ENCODE peak calls at places on chromosomes 13 and 19, in six cellular contexts. D is mesothelial cell of epicardium; T is bronchial epithelial cell; A is AG04450; B is CD8-positive, alpha-beta T cell; S is psoas muscle. M is an unnamed sample.

GRCh38 chr13:111912991-111913781 is 153.8 kb upstream of the SOX1 start:
- DNase-seq in D (peak; percentile 36), B (no peak), T (no peak), S (no peak), A (no peak), M (no peak)

GRCh38 chr19:51644636-51645271 is 1.9 kb downstream of the SIGLEC14 start:
- DNase-seq in T (no peak), S (no peak), D (no peak), B (no peak), A (no peak), M (no peak)

GRCh38 chr19:7500811-7501450 is 12.1 kb upstream of the PEX11G start:
- DNase-seq in S (peak; percentile 47), T (no peak), A (no peak), B (no peak), D (peak; percentile 81), M (no peak)

GRCh38 chr13:27969073-27969865 is at the start of gene CDX2:
- DNase-seq in T (no peak), B (no peak), D (no peak), S (no peak), A (no peak), M (no peak)

GRCh38 chr19:46661735-46662592 is 982 bp upstream of the DACT3 start:
- DNase-seq in D (peak; percentile 83), A (peak; percentile 77), B (peak; percentile 59), S (peak; percentile 84), T (peak; percentile 81), M (peak; percentile 47)

GRCh38 chr19:8259922-8260247 is 48.3 kb downstream of the CD320 start:
- DNase-seq in B (no peak), S (no peak), T (no peak), D (no peak), A (no peak), M (no peak)

GRCh38 chr19:17183858-17184271 is 31.3 kb upstream of the USE1 start:
- DNase-seq in B (peak; percentile 19), S (no peak), A (no peak), D (no peak), T (no peak), M (no peak)

GRCh38 chr13:93875527-93875926 is 604.0 kb downstream of the DCT start:
- DNase-seq in B (no peak), A (peak; percentile 21), S (no peak), T (peak; percentile 23), D (no peak), M (no peak)

GRCh38 chr13:53075356-53076041 is 46.9 kb downstream of the OLFM4 start:
- DNase-seq in A (no peak), S (no peak), T (no peak), B (no peak), D (no peak), M (no peak)

GRCh38 chr13:109131698-109132257 is 502.4 kb downstream of the MYO16 start:
- DNase-seq in D (no peak), B (no peak), S (no peak), A (no peak), T (no peak), M (no peak)

GRCh38 chr19:29259153-29259552 is 46.2 kb upstream of the UQCRFS1 start:
- DNase-seq in B (no peak), D (no peak), T (no peak), A (no peak), S (no peak), M (no peak)

GRCh38 chr13:62524061-62524460 is 1108.4 kb upstream of the PCDH20 start:
- DNase-seq in D (no peak), B (no peak), T (no peak), A (no peak), S (no peak), M (no peak)

GRCh38 chr13:97934590-97934989 is 18.9 kb upstream of the IPO5 start:
- DNase-seq in T (no peak), A (no peak), D (no peak), B (no peak), S (no peak), M (no peak)

GRCh38 chr19:1401138-1401888 is at the start of gene GAMT:
- DNase-seq in A (no peak), T (no peak), B (peak; percentile 50), S (no peak), D (no peak), M (no peak)

GRCh38 chr13:102610296-102610895 is 13.6 kb downstream of the TPP2 start:
- DNase-seq in T (no peak), A (no peak), B (no peak), S (no peak), D (no peak), M (no peak)

GRCh38 chr13:95355491-95355890 is 54.2 kb upstream of the ABCC4 start:
- DNase-seq in S (no peak), B (no peak), T (peak; percentile 56), D (no peak), A (peak; percentile 20), M (no peak)

GRCh38 chr13:50596776-50597203 is 246.7 kb downstream of the DLEU7 start:
- DNase-seq in B (no peak), T (no peak), A (no peak), S (no peak), D (no peak), M (no peak)

GRCh38 chr19:15173746-15174404 is 26.9 kb downstream of the NOTCH3 start:
- DNase-seq in T (no peak), S (no peak), D (no peak), B (no peak), A (no peak), M (no peak)

GRCh38 chr13:50012396-50013169 is 2.7 kb upstream of the KCNRG start:
- DNase-seq in B (no peak), T (no peak), S (no peak), A (no peak), D (no peak), M (no peak)

GRCh38 chr13:107554355-107554905 is 660.9 kb downstream of the LIG4 start:
- DNase-seq in T (no peak), A (no peak), S (no peak), B (no peak), D (no peak), M (no peak)

GRCh38 chr19:19169236-19170052 is 619 bp downstream of the MEF2B start:
- DNase-seq in B (no peak), S (no peak), A (no peak), T (no peak), D (no peak), M (no peak)

GRCh38 chr13:82010780-82011179 is 1669.9 kb upstream of the SPRY2 start:
- DNase-seq in T (peak; percentile 17), S (no peak), A (no peak), B (no peak), D (no peak), M (no peak)

GRCh38 chr13:83515267-83515666 is 367.0 kb downstream of the SLITRK1 start:
- DNase-seq in S (no peak), B (no peak), D (no peak), T (peak; percentile 76), A (no peak), M (no peak)

GRCh38 chr13:98706446-98707110 is 45.9 kb downstream of the SLC15A1 start:
- DNase-seq in D (no peak), T (peak; percentile 38), A (no peak), S (no peak), B (no peak), M (no peak)

GRCh38 chr13:102399791-102400618 is 1.8 kb downstream of the FGF14 start:
- DNase-seq in S (peak; percentile 22), D (no peak), T (no peak), A (no peak), B (no peak), M (no peak)

GRCh38 chr19:43425567-43426392 is 11.1 kb downstream of the TEX101 start:
- DNase-seq in B (no peak), T (peak; percentile 52), A (no peak), D (no peak), S (no peak), M (no peak)

DNA sequence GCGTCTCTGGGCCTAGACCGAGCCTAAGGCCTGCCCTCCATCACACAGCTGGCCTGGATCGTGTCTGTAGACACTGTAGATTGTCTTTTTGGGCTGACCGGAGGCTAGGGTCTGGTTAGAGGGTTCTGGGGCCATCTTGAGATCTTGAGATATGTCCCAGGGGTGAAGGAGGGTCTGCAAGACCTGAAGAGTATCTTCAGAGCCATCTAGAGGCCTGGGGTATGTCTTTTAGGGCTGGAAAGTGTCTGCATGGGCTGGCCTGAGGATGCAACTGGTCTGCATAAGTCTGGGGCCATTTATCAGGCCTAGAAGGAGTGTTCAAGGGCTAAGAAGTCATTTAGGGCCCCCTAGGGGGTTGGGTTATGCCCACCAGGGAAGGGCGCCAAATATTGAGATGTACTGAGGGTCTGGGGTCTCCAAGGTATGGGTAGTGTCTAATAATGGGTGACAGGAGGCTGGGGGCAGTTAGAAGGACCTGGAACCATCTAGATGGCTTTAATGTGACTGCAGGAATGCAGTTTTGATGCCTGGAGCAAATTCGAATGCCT is 553 bp downstream of the SCAF1 start:
- DNase-seq in B (no peak), S (no peak), T (no peak), A (no peak), D (no peak), M (no peak)
- TF ChIP-seq CTCF in B (no peak), S (no peak), T (no peak), A (no peak), D (no peak), M (no peak)

DNA sequence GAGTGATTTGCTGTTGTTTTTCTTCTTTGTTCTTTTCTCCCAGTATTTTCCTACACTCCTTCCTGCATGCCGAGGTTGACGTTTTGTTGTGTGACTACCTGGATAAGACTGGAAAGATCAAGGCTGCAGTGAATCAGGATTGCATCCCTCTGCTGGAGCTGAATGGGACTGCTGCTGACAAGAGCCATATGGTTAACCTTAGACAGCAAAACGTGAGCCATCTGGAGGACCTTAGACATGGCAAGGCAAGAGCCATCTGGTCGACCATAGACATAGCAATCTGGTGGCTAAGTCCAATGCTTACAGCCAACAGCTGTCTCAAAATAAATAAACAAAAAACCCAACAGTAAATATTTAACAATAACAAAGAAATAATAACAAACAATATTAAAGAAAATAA is 42.6 kb upstream of the ZNF91 start:
- DNase-seq in D (no peak), S (no peak), B (no peak), T (no peak), A (no peak), M (no peak)
- TF ChIP-seq CTCF in D (no peak), S (no peak), B (no peak), T (no peak), A (no peak), M (no peak)

DNA sequence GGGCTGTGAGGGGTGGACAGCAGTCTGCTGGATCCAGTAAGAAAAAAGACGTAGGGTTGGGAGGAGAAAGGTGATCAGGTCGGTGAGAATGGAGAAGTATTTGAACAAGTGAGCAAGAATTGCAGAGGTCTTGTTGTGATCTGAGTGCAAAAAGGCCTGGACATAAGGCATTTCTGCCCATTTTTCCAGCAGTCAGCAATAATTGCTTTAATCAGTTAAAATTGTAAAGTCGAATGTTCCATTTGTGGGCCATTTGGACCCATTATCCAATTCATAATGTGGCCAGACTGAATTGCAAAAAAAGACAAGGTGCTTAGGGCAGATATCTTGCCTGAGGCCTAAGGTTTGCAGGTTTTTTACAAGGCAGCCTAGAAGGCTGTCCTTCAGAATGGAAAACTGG is 86.1 kb downstream of the ZNF737 start:
- DNase-seq in T (no peak), A (no peak), D (no peak), S (no peak), B (no peak), M (no peak)
- TF ChIP-seq CTCF in T (no peak), A (no peak), D (no peak), S (no peak), B (no peak), M (no peak)

DNA sequence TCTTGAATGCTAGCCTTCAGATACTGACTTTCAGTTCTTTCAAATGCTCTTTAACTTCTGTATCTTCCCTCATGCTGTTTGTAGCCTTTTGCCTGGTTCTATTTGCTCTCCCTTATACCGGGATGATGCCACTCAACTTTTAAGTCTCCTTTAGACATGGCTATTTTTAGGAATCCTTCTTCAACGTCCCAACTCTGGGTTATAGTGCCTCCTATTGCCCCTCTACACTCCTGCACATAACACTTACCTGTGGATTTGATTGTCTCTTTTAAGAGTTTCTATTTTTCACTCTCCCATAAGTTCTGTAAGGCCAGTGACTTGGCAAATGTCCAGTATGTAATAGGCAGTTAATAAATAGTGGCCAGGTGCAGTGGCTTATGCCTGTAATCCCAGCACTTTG is 343.0 kb downstream of the KLF5 start:
- DNase-seq in T (no peak), A (no peak), B (no peak), S (no peak), D (no peak), M (no peak)
- TF ChIP-seq CTCF in T (peak; percentile 10), A (no peak), B (no peak), S (no peak), D (no peak), M (no peak)